ENCODE peak calls at places on chromosomes 4 and X, in four cellular contexts. Z is lower lobe of right lung, Q is cardiac fibroblast, J is GM20000. R is an unnamed sample.

GRCh38 chr4:68249434-68249833 is 3.9 kb upstream of the TMPRSS11B start:
- DNase-seq in Z (no peak), Q (no peak), J (peak), R (peak)

GRCh38 chr4:65344278-65344825 is 325.9 kb downstream of the EPHA5 start:
- DNase-seq in Z (no peak), J (no peak), Q (no peak), R (no peak)

GRCh38 chr4:28443786-28444412 is 1583.3 kb downstream of the STIM2 start:
- DNase-seq in J (no peak), Z (no peak), Q (no peak), R (no peak)

GRCh38 chr4:5654791-5655190 is 53.6 kb downstream of the EVC2 start:
- DNase-seq in Z (no peak), J (no peak), Q (no peak), R (no peak)

GRCh38 chrX:137707348-137707747 is 141.4 kb downstream of the ZIC3 start:
- DNase-seq in Z (no peak), Q (no peak), J (no peak), R (no peak)

GRCh38 chrX:39653656-39654055 is 444.1 kb downstream of the BCOR start:
- DNase-seq in J (no peak), Z (no peak), Q (no peak), R (no peak)

GRCh38 chrX:8981742-8982141 is 52.2 kb downstream of the FAM9B start:
- DNase-seq in J (no peak), Q (no peak), Z (no peak), R (peak)

GRCh38 chrX:19889582-19890342 is 2.4 kb upstream of the SH3KBP1 start:
- DNase-seq in Q (peak), Z (no peak), J (peak), R (peak)

GRCh38 chr4:126405369-126405982 is 1090.7 kb downstream of the FAT4 start:
- DNase-seq in J (no peak), Q (peak), Z (no peak), R (peak)

R was measured in GM12865.